ENCODE peak calls at places on chromosomes 13 and 19, in seven cellular contexts. U is transverse colon, I is H1, M is stomach, H is sigmoid colon, P is HepG2, J is K562. C is an unnamed sample.
A peak's percentile ranks its signal among the peaks of the same experiment; 100 is the strongest.

GRCh38 chr19:45508931-45509691 is 1.8 kb downstream of the VASP start:
- DNase-seq in U (peak; percentile 86), I (peak; percentile 74), M (peak; percentile 73), H (peak; percentile 96), P (peak; percentile 63), J (peak; percentile 65), C (peak; percentile 96)

GRCh38 chr19:38841787-38842438 is 7.9 kb downstream of the HNRNPL start:
- DNase-seq in U (no peak), I (no peak), M (no peak), H (no peak), P (no peak), J (peak; percentile 12), C (no peak)

GRCh38 chr13:99056381-99057014 is 78.6 kb upstream of the DOCK9 start:
- DNase-seq in U (no peak), I (no peak), M (no peak), H (peak; percentile 67), P (no peak), J (no peak), C (no peak)

GRCh38 chr13:113976711-113977684 is 3.1 kb upstream of the C13orf46 start:
- DNase-seq in U (no peak), I (no peak), M (no peak), H (peak; percentile 62), P (no peak), J (no peak), C (no peak)

GRCh38 chr13:24742986-24743385 is 21.0 kb upstream of the RNF17 start:
- DNase-seq in U (no peak), I (no peak), M (no peak), H (no peak), P (no peak), J (no peak), C (no peak)

GRCh38 chr19:18995804-18996241 is 37.5 kb downstream of the SUGP2 start:
- DNase-seq in U (peak; percentile 17), I (peak; percentile 59), M (peak; percentile 35), H (peak; percentile 82), P (peak; percentile 57), J (peak; percentile 67), C (no peak)

GRCh38 chr13:108859202-108860012 is 230.0 kb downstream of the MYO16 start:
- DNase-seq in U (no peak), I (no peak), M (no peak), H (no peak), P (no peak), J (no peak), C (no peak)

GRCh38 chr13:50645092-50645491 is 198.4 kb downstream of the DLEU7 start:
- DNase-seq in U (no peak), I (no peak), M (no peak), H (no peak), P (no peak), J (no peak), C (no peak)

GRCh38 chr19:32674959-32675719 is at the start of gene ANKRD27:
- DNase-seq in U (peak; percentile 99), I (peak; percentile 99), M (peak; percentile 99), H (peak; percentile 99), P (peak; percentile 96), J (peak; percentile 98), C (peak; percentile 99)

GRCh38 chr13:90793261-90793785 is 554.2 kb upstream of the MIR17HG start:
- DNase-seq in U (no peak), I (no peak), M (no peak), H (no peak), P (no peak), J (no peak), C (no peak)

GRCh38 chr13:39407138-39407537 is 195.9 kb downstream of the LHFPL6 start:
- DNase-seq in U (no peak), I (no peak), M (no peak), H (no peak), P (no peak), J (no peak), C (no peak)

GRCh38 chr13:39100996-39101751 is 62.9 kb downstream of the NHLRC3 start:
- DNase-seq in U (no peak), I (no peak), M (no peak), H (no peak), P (no peak), J (no peak), C (no peak)

GRCh38 chr19:41910992-41911888 is 17.0 kb downstream of the ERFL start:
- DNase-seq in U (no peak), I (no peak), M (no peak), H (no peak), P (no peak), J (peak; percentile 14), C (no peak)

GRCh38 chr13:73385848-73386247 is 327.0 kb downstream of the KLF5 start:
- DNase-seq in U (no peak), I (no peak), M (no peak), H (no peak), P (no peak), J (no peak), C (no peak)

GRCh38 chr19:32407004-32407992 is 1.7 kb downstream of the DPY19L3 start:
- DNase-seq in U (peak; percentile 12), I (no peak), M (peak; percentile 68), H (peak; percentile 74), P (peak; percentile 16), J (peak; percentile 56), C (peak; percentile 89)

GRCh38 chr13:105998233-105998550 is 537.3 kb downstream of the EFNB2 start:
- DNase-seq in U (no peak), I (no peak), M (no peak), H (no peak), P (no peak), J (no peak), C (no peak)

GRCh38 chr19:15231256-15231655 is 992 bp downstream of the EPHX3 start:
- DNase-seq in U (no peak), I (no peak), M (no peak), H (no peak), P (no peak), J (no peak), C (no peak)

GRCh38 chr13:110116072-110116487 is 190.9 kb downstream of the COL4A1 start:
- DNase-seq in U (peak; percentile 63), I (peak; percentile 93), M (peak; percentile 75), H (peak; percentile 79), P (peak; percentile 4), J (peak; percentile 74), C (no peak)

GRCh38 chr19:35592226-35592625 is 6.3 kb downstream of the PMIS2 start:
- DNase-seq in U (no peak), I (peak; percentile 53), M (peak; percentile 36), H (no peak), P (peak; percentile 53), J (peak; percentile 45), C (no peak)

GRCh38 chr13:92012787-92013186 is 614.4 kb downstream of the GPC5 start:
- DNase-seq in U (no peak), I (no peak), M (no peak), H (no peak), P (no peak), J (no peak), C (no peak)

GRCh38 chr19:13396256-13397080 is 109.8 kb downstream of the CACNA1A start:
- DNase-seq in U (peak; percentile 15), I (peak; percentile 78), M (no peak), H (peak; percentile 68), P (peak; percentile 30), J (peak; percentile 74), C (no peak)

GRCh38 chr19:19606021-19606420 is 12.5 kb downstream of the PBX4 start:
- DNase-seq in U (peak; percentile 74), I (no peak), M (peak; percentile 55), H (no peak), P (no peak), J (no peak), C (no peak)

GRCh38 chr13:59702269-59702668 is 461.5 kb downstream of the DIAPH3 start:
- DNase-seq in U (no peak), I (no peak), M (no peak), H (no peak), P (no peak), J (no peak), C (no peak)

GRCh38 chr19:42478765-42479307 is 36.1 kb upstream of the CXCL17 start:
- DNase-seq in U (no peak), I (no peak), M (no peak), H (no peak), P (no peak), J (no peak), C (no peak)

GRCh38 chr19:53906211-53907192 is 2.6 kb upstream of the CACNG7 start:
- DNase-seq in U (peak; percentile 36), I (peak; percentile 97), M (peak; percentile 44), H (no peak), P (no peak), J (peak; percentile 79), C (no peak)

GRCh38 chr13:49954674-49955455 is 18.7 kb upstream of the SPRYD7 start:
- DNase-seq in U (peak; percentile 47), I (no peak), M (no peak), H (no peak), P (no peak), J (no peak), C (no peak)

GRCh38 chr13:77172650-77173049 is 145.7 kb upstream of the FBXL3 start:
- DNase-seq in U (no peak), I (no peak), M (no peak), H (no peak), P (no peak), J (no peak), C (no peak)
- TF ChIP-seq POLR2AphosphoS5 in U (no peak), I (no peak), M (no peak), H (no peak), P (no peak), J (no peak), C (no peak)

GRCh38 chr13:41837668-41838067 is 123.2 kb downstream of the VWA8 start:
- DNase-seq in U (no peak), I (no peak), M (no peak), H (no peak), P (no peak), J (no peak), C (no peak)

GRCh38 chr13:41833201-41833600 is 127.7 kb downstream of the VWA8 start:
- DNase-seq in U (no peak), I (no peak), M (no peak), H (no peak), P (no peak), J (no peak), C (no peak)

GRCh38 chr13:41833851-41834250 is 127.1 kb downstream of the VWA8 start:
- DNase-seq in U (no peak), I (no peak), M (no peak), H (no peak), P (no peak), J (no peak), C (no peak)

GRCh38 chr13:41835871-41836270 is 125.0 kb downstream of the VWA8 start:
- DNase-seq in U (no peak), I (no peak), M (no peak), H (no peak), P (no peak), J (no peak), C (no peak)
- TF ChIP-seq EP300 in U (no peak), I (no peak), M (no peak), H (no peak), P (no peak), J (no peak), C (no peak)

DNA sequence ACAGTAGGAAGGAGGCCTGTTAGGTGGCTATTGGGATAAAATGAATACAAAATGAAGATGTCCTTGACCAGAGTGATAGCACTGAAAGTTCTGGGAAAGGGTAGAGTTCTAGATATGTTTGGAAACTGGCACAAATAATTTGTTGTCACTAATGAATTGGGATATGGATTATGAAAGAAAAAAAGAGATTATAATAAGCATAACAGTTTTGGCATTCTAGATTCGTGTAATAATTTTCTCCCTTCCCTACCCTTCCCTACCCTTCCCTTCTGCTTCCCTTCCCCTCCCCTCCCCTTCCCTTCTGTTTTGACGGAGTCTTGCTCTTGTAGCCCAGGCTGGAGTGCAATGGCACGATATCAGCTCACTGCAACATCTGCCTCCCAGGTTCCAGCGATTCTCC is 271.0 kb upstream of the PRR20A start:
- DNase-seq in U (no peak), I (no peak), M (no peak), H (no peak), P (no peak), J (no peak), C (no peak)
- TF ChIP-seq POLR2A in U (no peak), I (no peak), M (no peak), H (no peak), P (no peak), J (no peak), C (no peak)

GRCh38 chr13:95188128-95188527 is 113.1 kb downstream of the ABCC4 start:
- DNase-seq in U (no peak), I (no peak), M (no peak), H (no peak), P (no peak), J (no peak), C (no peak)
- TF ChIP-seq POLR2AphosphoS5 in U (no peak), I (no peak), M (no peak), H (no peak), P (no peak), J (no peak), C (no peak)

C was measured in esophagus muscularis mucosa.